ENCODE peak calls at places on chromosomes 6 and 20, in eight cellular contexts. C, J, U, N, W, V, X and T are unnamed samples.

GRCh38 chr20:40016359-40016758 is 672.7 kb downstream of the MAFB start:
- DNase-seq in C (no peak), J (no peak), U (no peak), N (no peak), W (no peak), V (no peak), X (no peak), T (no peak)

GRCh38 chr20:13442990-13443389 is 195.7 kb downstream of the TASP1 start:
- DNase-seq in C (no peak), J (no peak), U (no peak), N (no peak), W (no peak), V (no peak), X (no peak), T (no peak)

GRCh38 chr6:85416049-85416448 is 33.8 kb upstream of the NT5E start:
- DNase-seq in C (peak), J (no peak), U (no peak), N (no peak), W (no peak), V (no peak), X (no peak), T (no peak)

GRCh38 chr20:61315319-61315718 is 63.3 kb downstream of the CDH4 start:
- DNase-seq in C (no peak), J (no peak), U (no peak), N (no peak), W (no peak), V (no peak), X (no peak), T (no peak)

GRCh38 chr20:57566803-57567459 is 6.0 kb downstream of the PCK1 start:
- DNase-seq in C (no peak), J (no peak), U (no peak), N (no peak), W (no peak), V (no peak), X (no peak), T (no peak)

GRCh38 chr6:24666097-24666615 is 543 bp downstream of the TDP2 start:
- DNase-seq in C (peak), J (peak), U (peak), N (peak), W (no peak), V (peak), X (peak), T (peak)

GRCh38 chr20:4677846-4678245 is 43.9 kb upstream of the PRND start:
- DNase-seq in C (no peak), J (no peak), U (no peak), N (no peak), W (no peak), V (no peak), X (no peak), T (no peak)

GRCh38 chr6:124986146-124986545 is 23.9 kb downstream of the RNF217 start:
- DNase-seq in C (no peak), J (no peak), U (no peak), N (no peak), W (no peak), V (no peak), X (no peak), T (no peak)

GRCh38 chr6:37678078-37678846 is 19.4 kb downstream of the MDGA1 start:
- DNase-seq in C (no peak), J (no peak), U (no peak), N (no peak), W (no peak), V (no peak), X (no peak), T (no peak)

GRCh38 chr6:37061157-37061804 is 55.8 kb downstream of the FGD2 start:
- DNase-seq in C (no peak), J (peak), U (peak), N (no peak), W (no peak), V (peak), X (no peak), T (no peak)

GRCh38 chr20:38043512-38044300 is 10.2 kb downstream of the RPRD1B start:
- DNase-seq in C (peak), J (no peak), U (peak), N (peak), W (no peak), V (no peak), X (no peak), T (no peak)

GRCh38 chr6:108874470-108875160 is 26.4 kb downstream of the ARMC2 start:
- DNase-seq in C (peak), J (no peak), U (no peak), N (no peak), W (no peak), V (no peak), X (no peak), T (no peak)

GRCh38 chr6:5818959-5819358 is 187.8 kb downstream of the NRN1 start:
- DNase-seq in C (no peak), J (no peak), U (no peak), N (no peak), W (no peak), V (no peak), X (no peak), T (no peak)

GRCh38 chr6:116106146-116106545 is 5.5 kb downstream of the NT5DC1 start:
- DNase-seq in C (peak), J (no peak), U (no peak), N (no peak), W (no peak), V (no peak), X (no peak), T (no peak)

GRCh38 chr6:123715243-123715863 is 78.6 kb upstream of the TRDN start:
- DNase-seq in C (peak), J (no peak), U (no peak), N (no peak), W (no peak), V (no peak), X (no peak), T (peak)

GRCh38 chr6:69861986-69862385 is 4.4 kb upstream of the COL19A1 start:
- DNase-seq in C (no peak), J (no peak), U (no peak), N (no peak), W (no peak), V (no peak), X (no peak), T (no peak)

GRCh38 chr6:114714836-114715507 is 372.1 kb upstream of the HS3ST5 start:
- DNase-seq in C (no peak), J (no peak), U (no peak), N (no peak), W (no peak), V (no peak), X (no peak), T (no peak)

GRCh38 chr6:54074591-54075195 is 36.5 kb upstream of the MLIP start:
- DNase-seq in C (peak), J (peak), U (no peak), N (no peak), W (no peak), V (peak), X (no peak), T (no peak)

GRCh38 chr6:36118550-36119107 is 11.7 kb upstream of the MAPK13 start:
- DNase-seq in C (no peak), J (no peak), U (peak), N (no peak), W (no peak), V (no peak), X (no peak), T (no peak)

GRCh38 chr6:135299256-135299655 is 118.1 kb downstream of the MYB start:
- DNase-seq in C (peak), J (no peak), U (no peak), N (no peak), W (no peak), V (no peak), X (no peak), T (no peak)

GRCh38 chr6:11101417-11101816 is 7.8 kb downstream of the SMIM13 start:
- DNase-seq in C (no peak), J (no peak), U (no peak), N (no peak), W (no peak), V (no peak), X (no peak), T (no peak)

GRCh38 chr6:138194221-138194620 is 24.1 kb downstream of the PBOV1 start:
- DNase-seq in C (no peak), J (no peak), U (no peak), N (no peak), W (no peak), V (no peak), X (no peak), T (no peak)

GRCh38 chr20:48060841-48061720 is 275.8 kb upstream of the SULF2 start:
- DNase-seq in C (no peak), J (no peak), U (no peak), N (no peak), W (no peak), V (no peak), X (no peak), T (no peak)

GRCh38 chr6:106109043-106109442 is 22.9 kb downstream of the PRDM1 start:
- DNase-seq in C (no peak), J (no peak), U (no peak), N (no peak), W (no peak), V (no peak), X (no peak), T (no peak)

GRCh38 chr20:36950432-36951197 is 893 bp downstream of the SAMHD1 start:
- DNase-seq in C (peak), J (peak), U (no peak), N (peak), W (peak), V (peak), X (peak), T (no peak)

GRCh38 chr6:118876814-118877213 is 17.1 kb upstream of the ASF1A start:
- DNase-seq in C (peak), J (no peak), U (no peak), N (no peak), W (no peak), V (no peak), X (no peak), T (no peak)

GRCh38 chr6:85464260-85464644 is 14.4 kb downstream of the NT5E start:
- DNase-seq in C (peak), J (no peak), U (no peak), N (no peak), W (no peak), V (no peak), X (no peak), T (no peak)

GRCh38 chr20:21981607-21982344 is 276.3 kb downstream of the PAX1 start:
- DNase-seq in C (no peak), J (no peak), U (no peak), N (no peak), W (no peak), V (no peak), X (no peak), T (no peak)

GRCh38 chr6:76792394-76792793 is 670.9 kb downstream of the HTR1B start:
- DNase-seq in C (peak), J (no peak), U (no peak), N (no peak), W (no peak), V (no peak), X (no peak), T (no peak)

GRCh38 chr20:3781153-3781910 is at the start of gene SPEF1:
- DNase-seq in C (peak), J (peak), U (peak), N (peak), W (peak), V (peak), X (peak), T (peak)

GRCh38 chr6:29708432-29709177 is 14.6 kb upstream of the HLA-F start:
- DNase-seq in C (no peak), J (no peak), U (no peak), N (no peak), W (peak), V (no peak), X (no peak), T (no peak)

GRCh38 chr6:17907467-17908229 is 79.8 kb downstream of the KIF13A start:
- DNase-seq in C (peak), J (peak), U (peak), N (peak), W (no peak), V (peak), X (peak), T (no peak)

GRCh38 chr6:45786243-45786795 is 229.3 kb downstream of the CLIC5 start:
- DNase-seq in C (no peak), J (no peak), U (no peak), N (no peak), W (no peak), V (no peak), X (no peak), T (no peak)

GRCh38 chr20:13436530-13436929 is 202.2 kb downstream of the TASP1 start:
- DNase-seq in C (no peak), J (no peak), U (no peak), N (no peak), W (no peak), V (no peak), X (no peak), T (no peak)

GRCh38 chr20:49539481-49540231 is 28.3 kb downstream of the PTGIS start:
- DNase-seq in C (no peak), J (no peak), U (no peak), N (no peak), W (no peak), V (no peak), X (no peak), T (no peak)

GRCh38 chr6:127494240-127494767 is 24.8 kb downstream of the MTCL3 start:
- DNase-seq in C (no peak), J (no peak), U (no peak), N (no peak), W (no peak), V (no peak), X (no peak), T (no peak)

DNA sequence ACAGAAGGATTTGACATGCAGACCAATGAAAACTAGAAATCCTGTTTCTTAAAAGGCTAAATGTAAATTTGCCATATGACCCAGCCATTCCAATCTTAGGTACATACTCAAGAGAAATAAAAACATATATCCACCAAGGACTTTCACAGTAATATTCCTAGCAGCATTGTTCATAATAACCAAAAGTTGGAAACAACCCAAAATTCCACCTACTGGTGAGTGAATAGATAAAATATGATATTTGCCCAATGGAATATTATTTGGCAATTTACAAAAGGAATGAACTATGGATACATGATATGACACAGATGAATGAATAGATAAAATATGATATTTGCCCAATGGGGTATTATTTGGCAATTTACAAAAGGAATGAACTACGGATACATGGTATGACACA is 22.7 kb downstream of the MTCL3 start:
- DNase-seq in C (no peak), J (no peak), U (no peak), N (no peak), W (no peak), V (no peak), X (no peak), T (no peak)
- TF ChIP-seq CTCF in C (no peak), J (no peak), U (no peak), N (no peak), W (no peak), V (no peak), X (no peak), T (no peak)

GRCh38 chr6:28136585-28137457 is 4.9 kb upstream of the ZKSCAN8 start:
- DNase-seq in C (peak), J (peak), U (peak), N (peak), W (peak), V (peak), X (peak), T (peak)

GRCh38 chr6:28135393-28135792 is 6.3 kb upstream of the ZKSCAN8 start:
- DNase-seq in C (no peak), J (no peak), U (no peak), N (no peak), W (no peak), V (no peak), X (no peak), T (no peak)

GRCh38 chr6:28134716-28135115 is 7.0 kb upstream of the ZKSCAN8 start:
- DNase-seq in C (no peak), J (no peak), U (no peak), N (no peak), W (no peak), V (no peak), X (no peak), T (no peak)

GRCh38 chr6:28137458-28138020 is 4.1 kb upstream of the ZKSCAN8 start:
- DNase-seq in C (no peak), J (no peak), U (no peak), N (no peak), W (peak), V (no peak), X (no peak), T (no peak)

DNA sequence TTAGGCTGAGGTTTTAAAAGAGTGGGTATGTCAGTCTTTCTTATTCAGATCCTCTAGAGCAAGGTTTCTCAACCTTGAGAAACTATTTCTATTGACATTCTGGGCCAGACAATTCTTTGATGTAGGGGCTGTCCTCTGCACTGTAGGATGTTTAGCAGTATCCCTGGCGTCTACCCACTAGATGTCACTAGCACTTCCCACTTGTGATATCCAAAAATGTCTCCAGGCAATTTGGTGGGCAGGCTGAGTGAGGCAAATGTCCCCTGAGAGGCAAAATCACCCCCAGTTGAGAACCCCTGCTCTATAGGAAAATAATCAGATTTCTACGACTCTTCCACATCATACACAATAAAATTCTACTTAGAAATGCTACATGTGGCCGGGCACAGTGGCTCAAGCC is 7.7 kb upstream of the ZKSCAN8 start:
- DNase-seq in C (peak), J (no peak), U (no peak), N (no peak), W (peak), V (no peak), X (no peak), T (no peak)
- TF ChIP-seq CTCF in C (peak), J (peak), U (peak), N (peak), W (peak), V (peak), X (peak), T (peak)

DNA sequence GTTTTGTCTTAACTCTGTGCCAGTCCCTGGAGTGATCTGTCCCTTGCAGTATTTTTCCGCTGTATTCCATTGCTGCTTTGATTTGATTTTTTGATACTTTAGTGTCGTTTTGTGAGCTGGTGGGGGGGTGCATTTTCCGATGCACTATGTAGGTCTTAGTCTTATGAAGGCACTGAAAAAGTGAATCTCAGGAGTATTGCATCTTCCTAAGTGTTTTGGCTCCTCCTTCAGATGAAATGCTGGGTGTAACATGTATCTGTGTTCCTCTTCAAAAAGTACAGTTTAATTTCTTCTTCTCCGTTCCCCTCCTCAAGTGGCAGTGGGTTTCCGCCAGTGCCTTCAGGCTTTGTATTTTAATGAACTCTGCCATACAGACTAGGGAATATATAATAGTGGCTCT is 580.7 kb upstream of the GJE1 start:
- DNase-seq in C (no peak), J (no peak), U (no peak), N (no peak), W (no peak), V (no peak), X (no peak), T (no peak)
- TF ChIP-seq CTCF in C (no peak), J (no peak), U (no peak), N (no peak), W (no peak), V (no peak), X (no peak), T (no peak)

GRCh38 chr20:62979310-62979709 is 26.8 kb downstream of the SLC17A9 start:
- DNase-seq in C (no peak), J (no peak), U (no peak), N (no peak), W (no peak), V (no peak), X (no peak), T (no peak)
- TF ChIP-seq CTCF in C (no peak), J (no peak), U (no peak), N (no peak), W (no peak), V (no peak), X (no peak), T (no peak)

GRCh38 chr20:62436692-62437091 is 9.4 kb upstream of the RBBP8NL start:
- DNase-seq in C (no peak), J (no peak), U (no peak), N (no peak), W (no peak), V (no peak), X (no peak), T (no peak)

GRCh38 chr20:62439218-62439617 is 11.9 kb upstream of the RBBP8NL start:
- DNase-seq in C (no peak), J (no peak), U (no peak), N (no peak), W (no peak), V (no peak), X (no peak), T (no peak)

GRCh38 chr20:62437430-62437829 is 10.1 kb upstream of the RBBP8NL start:
- DNase-seq in C (peak), J (no peak), U (no peak), N (no peak), W (no peak), V (no peak), X (no peak), T (no peak)

GRCh38 chr20:62434098-62434497 is 6.8 kb upstream of the RBBP8NL start:
- DNase-seq in C (no peak), J (no peak), U (no peak), N (no peak), W (no peak), V (peak), X (no peak), T (peak)

GRCh38 chr20:62437985-62438384 is 10.6 kb upstream of the RBBP8NL start:
- DNase-seq in C (peak), J (no peak), U (no peak), N (no peak), W (no peak), V (peak), X (no peak), T (no peak)
- TF ChIP-seq CTCF in C (no peak), J (no peak), U (no peak), N (no peak), W (no peak), V (no peak), X (no peak), T (no peak)